ENCODE peak calls at places on chromosomes 2 and 18, in five cellular contexts. M, E, V, A and L are unnamed samples.

GRCh38 chr2:168939918-168940317 is 38.8 kb downstream of the G6PC2 start:
- DNase-seq in M (no peak), E (no peak), V (no peak), A (no peak), L (no peak)

GRCh38 chr2:15840173-15840572 is 100.2 kb upstream of the MYCN start:
- DNase-seq in M (no peak), E (no peak), V (no peak), A (no peak), L (no peak)

GRCh38 chr2:26870585-26871095 is 22.7 kb downstream of the DPYSL5 start:
- DNase-seq in M (no peak), E (no peak), V (no peak), A (no peak), L (no peak)

GRCh38 chr2:5041501-5041900 is 650.7 kb upstream of the SOX11 start:
- DNase-seq in M (no peak), E (no peak), V (no peak), A (no peak), L (no peak)

GRCh38 chr18:9066817-9067306 is 35.6 kb upstream of the NDUFV2 start:
- DNase-seq in M (no peak), E (peak), V (peak), A (no peak), L (no peak)

GRCh38 chr2:5365871-5366461 is 326.2 kb upstream of the SOX11 start:
- DNase-seq in M (peak), E (peak), V (peak), A (no peak), L (peak)

GRCh38 chr2:20583425-20583881 is 67.4 kb downstream of the HS1BP3 start:
- DNase-seq in M (no peak), E (no peak), V (no peak), A (no peak), L (no peak)

GRCh38 chr2:212665948-212666347 is 127.3 kb upstream of the ERBB4 start:
- DNase-seq in M (no peak), E (no peak), V (no peak), A (peak), L (no peak)

GRCh38 chr18:74994502-74995403 is 214.2 kb downstream of the PTGR3 start:
- DNase-seq in M (no peak), E (peak), V (peak), A (no peak), L (no peak)

GRCh38 chr2:241728627-241729026 is 5.8 kb upstream of the D2HGDH start:
- DNase-seq in M (no peak), E (no peak), V (no peak), A (peak), L (peak)

GRCh38 chr2:231037731-231038482 is 584 bp downstream of the C2orf72 start:
- DNase-seq in M (no peak), E (no peak), V (peak), A (no peak), L (no peak)

GRCh38 chr2:237653791-237654558 is 26.6 kb downstream of the LRRFIP1 start:
- DNase-seq in M (no peak), E (no peak), V (no peak), A (no peak), L (no peak)

GRCh38 chr18:56890632-56891031 is 239.5 kb downstream of the WDR7 start:
- DNase-seq in M (no peak), E (no peak), V (no peak), A (peak), L (no peak)

GRCh38 chr2:134919360-134920210 is 963 bp downstream of the CCNT2 start:
- DNase-seq in M (no peak), E (no peak), V (peak), A (no peak), L (no peak)

GRCh38 chr18:63979409-63979908 is 9.6 kb downstream of the SERPINB8 start:
- DNase-seq in M (peak), E (peak), V (peak), A (peak), L (peak)

GRCh38 chr2:241161646-241162281 is 11.5 kb downstream of the PPP1R7 start:
- DNase-seq in M (no peak), E (no peak), V (no peak), A (peak), L (no peak)

GRCh38 chr2:222208010-222208690 is 90.6 kb downstream of the PAX3 start:
- DNase-seq in M (no peak), E (no peak), V (no peak), A (no peak), L (no peak)

GRCh38 chr2:222320441-222321395 is 21.9 kb upstream of the PAX3 start:
- DNase-seq in M (no peak), E (no peak), V (peak), A (no peak), L (no peak)

GRCh38 chr18:79405019-79405780 is 9.5 kb downstream of the NFATC1 start:
- DNase-seq in M (no peak), E (no peak), V (no peak), A (no peak), L (no peak)

GRCh38 chr2:23452853-23453420 is 68.0 kb downstream of the KLHL29 start:
- DNase-seq in M (no peak), E (peak), V (peak), A (peak), L (no peak)

GRCh38 chr2:193861557-193861956 is 1666.8 kb upstream of the TMEFF2 start:
- DNase-seq in M (no peak), E (no peak), V (no peak), A (no peak), L (no peak)
- TF ChIP-seq CTCF in M (peak), E (peak), V (no peak), A (peak), L (no peak)

GRCh38 chr2:220893411-220893810 is 678.7 kb downstream of the EPHA4 start:
- DNase-seq in M (no peak), E (no peak), V (no peak), A (no peak), L (no peak)
- TF ChIP-seq CTCF in M (no peak), E (no peak), V (no peak), A (no peak), L (peak)

GRCh38 chr2:127068351-127068741 is 38.6 kb downstream of the BIN1 start:
- DNase-seq in M (no peak), E (no peak), V (no peak), A (no peak), L (no peak)
- TF ChIP-seq CTCF in M (no peak), E (no peak), V (no peak), A (no peak), L (no peak)

GRCh38 chr2:66495788-66496640 is 61.1 kb downstream of the MEIS1 start:
- DNase-seq in M (no peak), E (no peak), V (no peak), A (peak), L (no peak)
- TF ChIP-seq CTCF in M (peak), E (no peak), V (no peak), A (peak), L (no peak)

DNA sequence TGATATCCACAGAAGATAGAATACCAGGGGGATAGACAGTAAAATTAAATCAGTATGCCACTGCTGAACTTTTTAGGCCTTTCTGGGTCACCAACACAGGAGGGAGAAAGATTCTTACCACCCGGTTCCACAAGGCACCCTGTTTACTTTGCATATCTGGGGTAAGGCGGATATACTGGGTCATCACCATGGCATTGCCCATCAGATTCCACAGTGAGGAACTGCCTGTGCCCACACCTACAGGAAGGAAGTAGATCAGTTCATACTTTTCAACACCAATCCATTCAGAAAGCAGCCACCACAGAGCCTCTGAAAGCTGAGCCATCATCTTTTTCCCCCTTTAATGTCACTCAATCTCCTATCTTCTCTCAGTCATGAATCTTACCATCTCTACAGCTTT is 2.0 kb downstream of the LMAN2L start:
- DNase-seq in M (no peak), E (no peak), V (no peak), A (no peak), L (no peak)
- TF ChIP-seq CTCF in M (no peak), E (no peak), V (no peak), A (no peak), L (no peak)

GRCh38 chr2:174005801-174006419 is 40.7 kb upstream of the SP3 start:
- DNase-seq in M (no peak), E (no peak), V (no peak), A (no peak), L (no peak)

GRCh38 chr2:174002679-174003078 is 37.5 kb upstream of the SP3 start:
- DNase-seq in M (no peak), E (no peak), V (no peak), A (no peak), L (no peak)

GRCh38 chr2:174004311-174004695 is 39.1 kb upstream of the SP3 start:
- DNase-seq in M (no peak), E (no peak), V (no peak), A (no peak), L (no peak)

GRCh38 chr2:174004900-174005605 is 39.9 kb upstream of the SP3 start:
- DNase-seq in M (no peak), E (no peak), V (no peak), A (peak), L (no peak)

GRCh38 chr2:174003635-174004310 is 38.6 kb upstream of the SP3 start:
- DNase-seq in M (no peak), E (no peak), V (no peak), A (no peak), L (no peak)
- TF ChIP-seq CTCF in M (no peak), E (no peak), V (no peak), A (no peak), L (peak)

GRCh38 chr2:112685167-112685884 is 35.5 kb upstream of the NT5DC4 start:
- DNase-seq in M (no peak), E (no peak), V (no peak), A (no peak), L (no peak)
- TF ChIP-seq CTCF in M (peak), E (no peak), V (no peak), A (peak), L (no peak)

GRCh38 chr2:56009758-56010534 is 86.4 kb upstream of the EFEMP1 start:
- DNase-seq in M (no peak), E (no peak), V (peak), A (peak), L (no peak)
- TF ChIP-seq CTCF in M (peak), E (peak), V (peak), A (peak), L (peak)

GRCh38 chr2:162344617-162344950 is 652 bp downstream of the GCA start:
- DNase-seq in M (no peak), E (no peak), V (no peak), A (no peak), L (no peak)
- TF ChIP-seq CTCF in M (no peak), E (no peak), V (no peak), A (no peak), L (no peak)

GRCh38 chr2:189798312-189799029 is 14.2 kb downstream of the PMS1 start:
- DNase-seq in M (no peak), E (no peak), V (peak), A (peak), L (no peak)

GRCh38 chr2:189799030-189799331 is 14.7 kb downstream of the PMS1 start:
- DNase-seq in M (no peak), E (no peak), V (no peak), A (no peak), L (no peak)

GRCh38 chr2:189799531-189799930 is 15.3 kb downstream of the PMS1 start:
- DNase-seq in M (no peak), E (no peak), V (no peak), A (peak), L (no peak)

GRCh38 chr2:189794308-189794707 is 10.1 kb downstream of the PMS1 start:
- DNase-seq in M (no peak), E (no peak), V (no peak), A (no peak), L (no peak)

GRCh38 chr2:189797902-189798301 is 13.7 kb downstream of the PMS1 start:
- DNase-seq in M (no peak), E (no peak), V (no peak), A (no peak), L (no peak)
- TF ChIP-seq CTCF in M (no peak), E (no peak), V (no peak), A (no peak), L (no peak)